ENCODE peak calls at places on chromosomes 4 and X, in nine cellular contexts. One of them, this sample, is unnamed.

GRCh38 chr4:130705023-130705422 is 1609.1 kb downstream of the C4orf33 start:
- DNase-seq in smooth muscle cell of the brain vasculature: no peak
- DNase-seq in EL: no peak
- DNase-seq in lower lobe of right lung: no peak
- DNase-seq in pancreas: no peak
- DNase-seq in Right ventricle myocardium superior: no peak
- DNase-seq in GM03348: no peak
- DNase-seq in ACHN: no peak
- DNase-seq in cerebellar nuclear complex: no peak
- DNase-seq in this sample: no peak

GRCh38 chr4:8396762-8397406 is 43.6 kb downstream of the ACOX3 start:
- DNase-seq in Right ventricle myocardium superior: no peak
- DNase-seq in EL: no peak
- DNase-seq in lower lobe of right lung: no peak
- DNase-seq in smooth muscle cell of the brain vasculature: no peak
- DNase-seq in cerebellar nuclear complex: no peak
- DNase-seq in GM03348: no peak
- DNase-seq in pancreas: no peak
- DNase-seq in ACHN: no peak
- DNase-seq in this sample: no peak

GRCh38 chr4:186016796-186017195 is 52.2 kb upstream of the TLR3 start:
- DNase-seq in Right ventricle myocardium superior: no peak
- DNase-seq in GM03348: no peak
- DNase-seq in smooth muscle cell of the brain vasculature: no peak
- DNase-seq in ACHN: no peak
- DNase-seq in lower lobe of right lung: no peak
- DNase-seq in EL: no peak
- DNase-seq in pancreas: no peak
- DNase-seq in cerebellar nuclear complex: no peak
- DNase-seq in this sample: no peak

GRCh38 chrX:25015486-25016360 is at the start of gene ARX:
- DNase-seq in ACHN: peak; percentile 72
- DNase-seq in pancreas: peak; percentile 41
- DNase-seq in smooth muscle cell of the brain vasculature: no peak
- DNase-seq in cerebellar nuclear complex: no peak
- DNase-seq in Right ventricle myocardium superior: no peak
- DNase-seq in lower lobe of right lung: no peak
- DNase-seq in EL: peak; percentile 40
- DNase-seq in GM03348: peak; percentile 65
- DNase-seq in this sample: peak; percentile 52

GRCh38 chr4:56424697-56425514 is 10.5 kb downstream of the PPAT start:
- DNase-seq in pancreas: no peak
- DNase-seq in cerebellar nuclear complex: no peak
- DNase-seq in GM03348: peak; percentile 45
- DNase-seq in smooth muscle cell of the brain vasculature: no peak
- DNase-seq in Right ventricle myocardium superior: no peak
- DNase-seq in lower lobe of right lung: no peak
- DNase-seq in EL: peak; percentile 26
- DNase-seq in ACHN: no peak
- DNase-seq in this sample: peak; percentile 46

GRCh38 chrX:155997436-155997835 is at the start of gene IL9R:
- DNase-seq in pancreas: no peak
- DNase-seq in smooth muscle cell of the brain vasculature: no peak
- DNase-seq in EL: no peak
- DNase-seq in cerebellar nuclear complex: no peak
- DNase-seq in ACHN: no peak
- DNase-seq in GM03348: no peak
- DNase-seq in lower lobe of right lung: no peak
- DNase-seq in Right ventricle myocardium superior: no peak
- DNase-seq in this sample: no peak

GRCh38 chr4:146255874-146256273 is 41.5 kb downstream of the REELD1 start:
- DNase-seq in pancreas: no peak
- DNase-seq in cerebellar nuclear complex: no peak
- DNase-seq in ACHN: peak; percentile 28
- DNase-seq in smooth muscle cell of the brain vasculature: no peak
- DNase-seq in lower lobe of right lung: no peak
- DNase-seq in GM03348: peak; percentile 44
- DNase-seq in Right ventricle myocardium superior: no peak
- DNase-seq in EL: peak; percentile 94
- DNase-seq in this sample: peak; percentile 29

GRCh38 chr4:4227510-4228355 is 1.0 kb upstream of the OTOP1 start:
- DNase-seq in pancreas: no peak
- DNase-seq in smooth muscle cell of the brain vasculature: no peak
- DNase-seq in Right ventricle myocardium superior: no peak
- DNase-seq in EL: no peak
- DNase-seq in lower lobe of right lung: no peak
- DNase-seq in cerebellar nuclear complex: no peak
- DNase-seq in GM03348: no peak
- DNase-seq in ACHN: no peak
- DNase-seq in this sample: no peak

GRCh38 chr4:4851081-4851480 is 8.4 kb upstream of the MSX1 start:
- DNase-seq in ACHN: no peak
- DNase-seq in EL: no peak
- DNase-seq in cerebellar nuclear complex: no peak
- DNase-seq in pancreas: no peak
- DNase-seq in GM03348: no peak
- DNase-seq in Right ventricle myocardium superior: peak; percentile 25
- DNase-seq in smooth muscle cell of the brain vasculature: no peak
- DNase-seq in lower lobe of right lung: no peak
- DNase-seq in this sample: no peak

GRCh38 chr4:80462537-80463207 is 127.1 kb downstream of the CFAP299 start:
- DNase-seq in ACHN: peak; percentile 3
- DNase-seq in GM03348: peak; percentile 9
- DNase-seq in Right ventricle myocardium superior: no peak
- DNase-seq in pancreas: no peak
- DNase-seq in EL: peak; percentile 3
- DNase-seq in lower lobe of right lung: no peak
- DNase-seq in smooth muscle cell of the brain vasculature: no peak
- DNase-seq in cerebellar nuclear complex: no peak
- DNase-seq in this sample: no peak

GRCh38 chr4:80094191-80094590 is 21.2 kb upstream of the ANTXR2 start:
- DNase-seq in lower lobe of right lung: no peak
- DNase-seq in Right ventricle myocardium superior: no peak
- DNase-seq in GM03348: peak; percentile 19
- DNase-seq in EL: peak; percentile 65
- DNase-seq in smooth muscle cell of the brain vasculature: no peak
- DNase-seq in pancreas: no peak
- DNase-seq in ACHN: no peak
- DNase-seq in cerebellar nuclear complex: no peak
- DNase-seq in this sample: no peak

GRCh38 chr4:1202526-1203378 is 30.4 kb upstream of the SPON2 start:
- DNase-seq in ACHN: no peak
- DNase-seq in GM03348: no peak
- DNase-seq in Right ventricle myocardium superior: peak; percentile 23
- DNase-seq in cerebellar nuclear complex: no peak
- DNase-seq in smooth muscle cell of the brain vasculature: no peak
- DNase-seq in EL: no peak
- DNase-seq in pancreas: peak; percentile 11
- DNase-seq in lower lobe of right lung: no peak
- DNase-seq in this sample: no peak

GRCh38 chr4:128483816-128484215 is 196.2 kb upstream of the PGRMC2 start:
- DNase-seq in cerebellar nuclear complex: no peak
- DNase-seq in EL: peak; percentile 7
- DNase-seq in smooth muscle cell of the brain vasculature: peak; percentile 18
- DNase-seq in lower lobe of right lung: no peak
- DNase-seq in GM03348: peak; percentile 82
- DNase-seq in Right ventricle myocardium superior: no peak
- DNase-seq in ACHN: no peak
- DNase-seq in pancreas: no peak
- DNase-seq in this sample: peak; percentile 86

GRCh38 chr4:42420120-42420519 is 22.8 kb downstream of the SHISA3 start:
- DNase-seq in lower lobe of right lung: no peak
- DNase-seq in smooth muscle cell of the brain vasculature: no peak
- DNase-seq in cerebellar nuclear complex: no peak
- DNase-seq in pancreas: no peak
- DNase-seq in ACHN: no peak
- DNase-seq in GM03348: no peak
- DNase-seq in EL: no peak
- DNase-seq in Right ventricle myocardium superior: no peak
- DNase-seq in this sample: no peak

GRCh38 chr4:169102011-169102410 is 92.0 kb upstream of the CBR4 start:
- DNase-seq in EL: no peak
- DNase-seq in GM03348: peak; percentile 26
- DNase-seq in smooth muscle cell of the brain vasculature: no peak
- DNase-seq in ACHN: no peak
- DNase-seq in cerebellar nuclear complex: no peak
- DNase-seq in Right ventricle myocardium superior: no peak
- DNase-seq in pancreas: no peak
- DNase-seq in lower lobe of right lung: no peak
- DNase-seq in this sample: peak; percentile 15

GRCh38 chr4:112093636-112094202 is 51.5 kb upstream of the FAM241A start:
- DNase-seq in EL: no peak
- DNase-seq in smooth muscle cell of the brain vasculature: no peak
- DNase-seq in GM03348: no peak
- DNase-seq in lower lobe of right lung: no peak
- DNase-seq in cerebellar nuclear complex: no peak
- DNase-seq in Right ventricle myocardium superior: no peak
- DNase-seq in pancreas: no peak
- DNase-seq in ACHN: no peak
- DNase-seq in this sample: no peak

GRCh38 chrX:38006778-38007177 is 425 bp downstream of the SYTL5 start:
- DNase-seq in EL: no peak
- DNase-seq in lower lobe of right lung: no peak
- DNase-seq in pancreas: no peak
- DNase-seq in ACHN: no peak
- DNase-seq in GM03348: no peak
- DNase-seq in Right ventricle myocardium superior: no peak
- DNase-seq in smooth muscle cell of the brain vasculature: no peak
- DNase-seq in cerebellar nuclear complex: no peak
- DNase-seq in this sample: no peak

GRCh38 chrX:115946059-115946458 is 224.5 kb upstream of the AGTR2 start:
- DNase-seq in pancreas: no peak
- DNase-seq in cerebellar nuclear complex: no peak
- DNase-seq in Right ventricle myocardium superior: no peak
- DNase-seq in EL: no peak
- DNase-seq in ACHN: no peak
- DNase-seq in smooth muscle cell of the brain vasculature: no peak
- DNase-seq in lower lobe of right lung: no peak
- DNase-seq in GM03348: no peak
- DNase-seq in this sample: no peak

GRCh38 chr4:6134612-6135220 is 65.6 kb downstream of the JAKMIP1 start:
- DNase-seq in pancreas: no peak
- DNase-seq in Right ventricle myocardium superior: peak; percentile 27
- DNase-seq in ACHN: peak; percentile 11
- DNase-seq in lower lobe of right lung: no peak
- DNase-seq in cerebellar nuclear complex: no peak
- DNase-seq in smooth muscle cell of the brain vasculature: no peak
- DNase-seq in GM03348: no peak
- DNase-seq in EL: peak; percentile 8
- DNase-seq in this sample: no peak

GRCh38 chr4:97576955-97577354 is 566.3 kb downstream of the STPG2 start:
- DNase-seq in cerebellar nuclear complex: no peak
- DNase-seq in lower lobe of right lung: no peak
- DNase-seq in ACHN: no peak
- DNase-seq in GM03348: no peak
- DNase-seq in smooth muscle cell of the brain vasculature: no peak
- DNase-seq in pancreas: no peak
- DNase-seq in Right ventricle myocardium superior: no peak
- DNase-seq in EL: no peak
- DNase-seq in this sample: no peak

GRCh38 chr4:41095192-41095872 is 119.0 kb downstream of the APBB2 start:
- DNase-seq in Right ventricle myocardium superior: no peak
- DNase-seq in ACHN: no peak
- DNase-seq in pancreas: no peak
- DNase-seq in smooth muscle cell of the brain vasculature: no peak
- DNase-seq in EL: no peak
- DNase-seq in cerebellar nuclear complex: no peak
- DNase-seq in lower lobe of right lung: no peak
- DNase-seq in GM03348: no peak
- DNase-seq in this sample: no peak

GRCh38 chrX:34918856-34919255 is 23.7 kb upstream of the FAM47B start:
- DNase-seq in cerebellar nuclear complex: no peak
- DNase-seq in lower lobe of right lung: no peak
- DNase-seq in Right ventricle myocardium superior: no peak
- DNase-seq in pancreas: no peak
- DNase-seq in EL: peak; percentile 65
- DNase-seq in GM03348: peak; percentile 29
- DNase-seq in smooth muscle cell of the brain vasculature: peak; percentile 31
- DNase-seq in ACHN: peak; percentile 63
- DNase-seq in this sample: peak; percentile 39

GRCh38 chrX:106894978-106895452 is 8.1 kb downstream of the RIPPLY1 start:
- DNase-seq in smooth muscle cell of the brain vasculature: no peak
- DNase-seq in cerebellar nuclear complex: no peak
- DNase-seq in GM03348: peak; percentile 47
- DNase-seq in lower lobe of right lung: no peak
- DNase-seq in Right ventricle myocardium superior: no peak
- DNase-seq in ACHN: peak; percentile 72
- DNase-seq in pancreas: no peak
- DNase-seq in EL: peak; percentile 76
- DNase-seq in this sample: peak; percentile 51

GRCh38 chrX:22616867-22617266 is 344.2 kb downstream of the CBLL2 start:
- DNase-seq in ACHN: no peak
- DNase-seq in Right ventricle myocardium superior: no peak
- DNase-seq in pancreas: no peak
- DNase-seq in smooth muscle cell of the brain vasculature: no peak
- DNase-seq in cerebellar nuclear complex: no peak
- DNase-seq in EL: no peak
- DNase-seq in lower lobe of right lung: no peak
- DNase-seq in GM03348: no peak
- DNase-seq in this sample: no peak

GRCh38 chr4:155190099-155190498 is 18.3 kb upstream of the NPY2R start:
- DNase-seq in ACHN: no peak
- DNase-seq in smooth muscle cell of the brain vasculature: no peak
- DNase-seq in EL: no peak
- DNase-seq in Right ventricle myocardium superior: no peak
- DNase-seq in pancreas: no peak
- DNase-seq in GM03348: no peak
- DNase-seq in cerebellar nuclear complex: no peak
- DNase-seq in lower lobe of right lung: no peak
- DNase-seq in this sample: no peak

GRCh38 chr4:38242822-38243384 is 282.7 kb downstream of the PTTG2 start:
- DNase-seq in lower lobe of right lung: no peak
- DNase-seq in ACHN: no peak
- DNase-seq in pancreas: no peak
- DNase-seq in GM03348: no peak
- DNase-seq in cerebellar nuclear complex: no peak
- DNase-seq in EL: no peak
- DNase-seq in Right ventricle myocardium superior: no peak
- DNase-seq in smooth muscle cell of the brain vasculature: no peak
- DNase-seq in this sample: no peak

GRCh38 chrX:154012336-154012991 is 7.2 kb downstream of the IRAK1 start:
- DNase-seq in cerebellar nuclear complex: no peak
- DNase-seq in pancreas: no peak
- DNase-seq in Right ventricle myocardium superior: no peak
- DNase-seq in smooth muscle cell of the brain vasculature: no peak
- DNase-seq in EL: no peak
- DNase-seq in lower lobe of right lung: peak; percentile 60
- DNase-seq in GM03348: no peak
- DNase-seq in ACHN: no peak
- DNase-seq in this sample: no peak

GRCh38 chr4:23782778-23783455 is 106.9 kb downstream of the PPARGC1A start:
- DNase-seq in lower lobe of right lung: no peak
- DNase-seq in ACHN: no peak
- DNase-seq in GM03348: no peak
- DNase-seq in Right ventricle myocardium superior: no peak
- DNase-seq in pancreas: no peak
- DNase-seq in cerebellar nuclear complex: no peak
- DNase-seq in EL: no peak
- DNase-seq in smooth muscle cell of the brain vasculature: no peak
- DNase-seq in this sample: no peak

GRCh38 chrX:18042776-18043175 is 177.9 kb downstream of the BEND2 start:
- DNase-seq in pancreas: no peak
- DNase-seq in ACHN: no peak
- DNase-seq in GM03348: no peak
- DNase-seq in Right ventricle myocardium superior: no peak
- DNase-seq in cerebellar nuclear complex: no peak
- DNase-seq in EL: no peak
- DNase-seq in lower lobe of right lung: no peak
- DNase-seq in smooth muscle cell of the brain vasculature: no peak
- DNase-seq in this sample: no peak

GRCh38 chr4:1604706-1605205 is 79.4 kb downstream of the FAM53A start:
- DNase-seq in GM03348: no peak
- DNase-seq in lower lobe of right lung: peak; percentile 48
- DNase-seq in Right ventricle myocardium superior: no peak
- DNase-seq in EL: no peak
- DNase-seq in smooth muscle cell of the brain vasculature: no peak
- DNase-seq in pancreas: no peak
- DNase-seq in cerebellar nuclear complex: no peak
- DNase-seq in ACHN: no peak
- DNase-seq in this sample: no peak

This sample was measured in AG08395.